ENCODE peak calls at places on chromosome 22, in nine cellular contexts. One of them, this sample, is unnamed.

GRCh38 chr22:45455212-45455611 is 41.7 kb downstream of the RIBC2 start:
- DNase-seq in T-cell: no peak
- DNase-seq in HCEC 1CT: no peak
- DNase-seq in amniotic stem cell: no peak
- DNase-seq in NT2/D1: no peak
- DNase-seq in body of pancreas: no peak
- DNase-seq in CD4-positive, alpha-beta T cell: no peak
- DNase-seq in brain microvascular endothelial cell: no peak
- DNase-seq in activated CD8-positive, alpha-beta memory T cell treated with anti-CD3 and anti-CD28 coated beads for 48 hours: no peak
- DNase-seq in this sample: no peak

GRCh38 chr22:22359465-22359864 is 114.9 kb downstream of the VPREB1 start:
- DNase-seq in T-cell: no peak
- DNase-seq in HCEC 1CT: no peak
- DNase-seq in amniotic stem cell: no peak
- DNase-seq in NT2/D1: no peak
- DNase-seq in body of pancreas: no peak
- DNase-seq in CD4-positive, alpha-beta T cell: no peak
- DNase-seq in brain microvascular endothelial cell: no peak
- DNase-seq in activated CD8-positive, alpha-beta memory T cell treated with anti-CD3 and anti-CD28 coated beads for 48 hours: no peak
- DNase-seq in this sample: no peak

GRCh38 chr22:31922593-31922992 is 21.7 kb upstream of the YWHAH start:
- DNase-seq in T-cell: no peak
- DNase-seq in HCEC 1CT: no peak
- DNase-seq in amniotic stem cell: no peak
- DNase-seq in NT2/D1: no peak
- DNase-seq in body of pancreas: no peak
- DNase-seq in CD4-positive, alpha-beta T cell: no peak
- DNase-seq in brain microvascular endothelial cell: no peak
- DNase-seq in activated CD8-positive, alpha-beta memory T cell treated with anti-CD3 and anti-CD28 coated beads for 48 hours: no peak
- DNase-seq in this sample: no peak

GRCh38 chr22:24994070-24994763 is 41.7 kb downstream of the KIAA1671 start:
- DNase-seq in T-cell: no peak
- DNase-seq in HCEC 1CT: no peak
- DNase-seq in amniotic stem cell: no peak
- DNase-seq in NT2/D1: no peak
- DNase-seq in body of pancreas: no peak
- DNase-seq in CD4-positive, alpha-beta T cell: no peak
- DNase-seq in brain microvascular endothelial cell: no peak
- DNase-seq in activated CD8-positive, alpha-beta memory T cell treated with anti-CD3 and anti-CD28 coated beads for 48 hours: peak
- DNase-seq in this sample: peak

GRCh38 chr22:26482171-26482570 is 1.4 kb downstream of the HPS4 start:
- DNase-seq in T-cell: no peak
- DNase-seq in HCEC 1CT: no peak
- DNase-seq in amniotic stem cell: no peak
- DNase-seq in NT2/D1: no peak
- DNase-seq in body of pancreas: no peak
- DNase-seq in CD4-positive, alpha-beta T cell: no peak
- DNase-seq in brain microvascular endothelial cell: no peak
- DNase-seq in activated CD8-positive, alpha-beta memory T cell treated with anti-CD3 and anti-CD28 coated beads for 48 hours: no peak
- DNase-seq in this sample: no peak

GRCh38 chr22:49622241-49623105 is 205.2 kb downstream of the BRD1 start:
- DNase-seq in T-cell: no peak
- DNase-seq in HCEC 1CT: no peak
- DNase-seq in amniotic stem cell: no peak
- DNase-seq in NT2/D1: no peak
- DNase-seq in body of pancreas: no peak
- DNase-seq in CD4-positive, alpha-beta T cell: no peak
- DNase-seq in brain microvascular endothelial cell: no peak
- DNase-seq in activated CD8-positive, alpha-beta memory T cell treated with anti-CD3 and anti-CD28 coated beads for 48 hours: no peak
- DNase-seq in this sample: no peak

GRCh38 chr22:31210830-31211503 is 1.1 kb upstream of the LIMK2 start:
- DNase-seq in T-cell: no peak
- DNase-seq in HCEC 1CT: no peak
- DNase-seq in amniotic stem cell: no peak
- DNase-seq in NT2/D1: no peak
- DNase-seq in body of pancreas: no peak
- DNase-seq in CD4-positive, alpha-beta T cell: peak
- DNase-seq in brain microvascular endothelial cell: no peak
- DNase-seq in activated CD8-positive, alpha-beta memory T cell treated with anti-CD3 and anti-CD28 coated beads for 48 hours: no peak
- DNase-seq in this sample: no peak

GRCh38 chr22:41576877-41577276 is 12.8 kb downstream of the PMM1 start:
- DNase-seq in T-cell: peak
- DNase-seq in HCEC 1CT: peak
- DNase-seq in amniotic stem cell: no peak
- DNase-seq in NT2/D1: peak
- DNase-seq in body of pancreas: peak
- DNase-seq in CD4-positive, alpha-beta T cell: peak
- DNase-seq in brain microvascular endothelial cell: peak
- DNase-seq in activated CD8-positive, alpha-beta memory T cell treated with anti-CD3 and anti-CD28 coated beads for 48 hours: no peak
- DNase-seq in this sample: no peak

GRCh38 chr22:30187726-30188407 is 58.7 kb downstream of the LIF start:
- DNase-seq in T-cell: no peak
- DNase-seq in HCEC 1CT: no peak
- DNase-seq in amniotic stem cell: no peak
- DNase-seq in NT2/D1: no peak
- DNase-seq in body of pancreas: no peak
- DNase-seq in CD4-positive, alpha-beta T cell: no peak
- DNase-seq in brain microvascular endothelial cell: no peak
- DNase-seq in activated CD8-positive, alpha-beta memory T cell treated with anti-CD3 and anti-CD28 coated beads for 48 hours: no peak
- DNase-seq in this sample: no peak

GRCh38 chr22:39408173-39408572 is 8.6 kb downstream of the TAB1 start:
- DNase-seq in T-cell: no peak
- DNase-seq in HCEC 1CT: no peak
- DNase-seq in amniotic stem cell: no peak
- DNase-seq in NT2/D1: no peak
- DNase-seq in body of pancreas: no peak
- DNase-seq in CD4-positive, alpha-beta T cell: no peak
- DNase-seq in brain microvascular endothelial cell: no peak
- DNase-seq in activated CD8-positive, alpha-beta memory T cell treated with anti-CD3 and anti-CD28 coated beads for 48 hours: no peak
- DNase-seq in this sample: no peak